ENCODE peak calls at places on chromosomes 11 and 22, in seven cellular contexts. X, H, Z, Q, D, P and M are unnamed samples.

GRCh38 chr22:37626144-37626543 is 13.3 kb upstream of the SH3BP1 start:
- DNase-seq in X (peak; percentile 43), H (no peak), Z (peak; percentile 57), Q (peak; percentile 64), D (peak; percentile 92), P (peak; percentile 85), M (no peak)

GRCh38 chr11:69320756-69321741 is 27.1 kb downstream of the MYEOV start:
- DNase-seq in X (peak; percentile 52), H (no peak), Z (peak; percentile 11), Q (no peak), D (no peak), P (peak; percentile 30), M (no peak)

GRCh38 chr22:48743601-48744282 is 1083.9 kb downstream of the BRD1 start:
- DNase-seq in X (no peak), H (no peak), Z (no peak), Q (no peak), D (peak; percentile 10), P (no peak), M (no peak)

GRCh38 chr11:116037851-116038250 is 533.6 kb upstream of the CADM1 start:
- DNase-seq in X (no peak), H (no peak), Z (no peak), Q (no peak), D (no peak), P (no peak), M (no peak)

GRCh38 chr11:20672575-20672974 is 3.2 kb downstream of the NELL1 start:
- DNase-seq in X (no peak), H (no peak), Z (no peak), Q (no peak), D (no peak), P (peak; percentile 4), M (no peak)

GRCh38 chr11:72078477-72078876 is 1.9 kb downstream of the NUMA1 start:
- DNase-seq in X (peak; percentile 26), H (no peak), Z (peak; percentile 26), Q (no peak), D (no peak), P (peak; percentile 37), M (no peak)

GRCh38 chr11:28976801-28977145 is 868.6 kb downstream of the METTL15 start:
- DNase-seq in X (no peak), H (no peak), Z (peak; percentile 38), Q (no peak), D (no peak), P (peak; percentile 7), M (no peak)

GRCh38 chr22:50015451-50016307 is 3.1 kb upstream of the IL17REL start:
- DNase-seq in X (no peak), H (no peak), Z (no peak), Q (no peak), D (peak; percentile 41), P (no peak), M (no peak)

GRCh38 chr11:128380280-128380604 is 207.1 kb downstream of the ETS1 start:
- DNase-seq in X (no peak), H (no peak), Z (no peak), Q (no peak), D (no peak), P (no peak), M (no peak)

GRCh38 chr22:17954200-17954859 is 70.0 kb downstream of the MICAL3 start:
- DNase-seq in X (no peak), H (no peak), Z (no peak), Q (no peak), D (peak; percentile 3), P (no peak), M (no peak)

GRCh38 chr22:33271390-33272161 is 213.4 kb upstream of the SYN3 start:
- DNase-seq in X (peak; percentile 13), H (no peak), Z (peak; percentile 80), Q (peak; percentile 63), D (peak; percentile 90), P (peak; percentile 78), M (peak; percentile 1)

GRCh38 chr11:19846654-19847330 is 134.2 kb downstream of the NAV2 start:
- DNase-seq in X (peak; percentile 30), H (no peak), Z (peak; percentile 64), Q (peak; percentile 66), D (peak; percentile 74), P (no peak), M (peak; percentile 86)

GRCh38 chr11:32939046-32939445 is 46.4 kb downstream of the QSER1 start:
- DNase-seq in X (no peak), H (no peak), Z (no peak), Q (no peak), D (no peak), P (peak; percentile 10), M (no peak)

GRCh38 chr11:4865855-4866254 is 15.8 kb upstream of the OR51T1 start:
- DNase-seq in X (no peak), H (no peak), Z (no peak), Q (no peak), D (no peak), P (no peak), M (no peak)

GRCh38 chr11:28517621-28518020 is 409.4 kb downstream of the METTL15 start:
- DNase-seq in X (no peak), H (no peak), Z (no peak), Q (no peak), D (no peak), P (no peak), M (no peak)

GRCh38 chr11:67056640-67057409 is at the start of gene RHOD:
- DNase-seq in X (no peak), H (no peak), Z (peak; percentile 29), Q (peak; percentile 65), D (peak; percentile 80), P (no peak), M (no peak)

GRCh38 chr11:103222801-103223200 is 113.6 kb downstream of the DYNC2H1 start:
- DNase-seq in X (peak; percentile 20), H (no peak), Z (no peak), Q (no peak), D (no peak), P (peak; percentile 61), M (no peak)

GRCh38 chr22:49554741-49555140 is 272.9 kb downstream of the BRD1 start:
- DNase-seq in X (no peak), H (no peak), Z (no peak), Q (no peak), D (peak; percentile 16), P (no peak), M (no peak)

GRCh38 chr11:35394941-35395340 is 24.4 kb downstream of the SLC1A2 start:
- DNase-seq in X (no peak), H (no peak), Z (no peak), Q (no peak), D (no peak), P (no peak), M (no peak)

GRCh38 chr22:30234786-30235470 is 11.6 kb downstream of the LIF start:
- DNase-seq in X (peak; percentile 82), H (no peak), Z (peak; percentile 83), Q (no peak), D (no peak), P (peak; percentile 46), M (no peak)

GRCh38 chr11:105899776-105900175 is 122.3 kb downstream of the MSANTD4 start:
- DNase-seq in X (no peak), H (no peak), Z (no peak), Q (no peak), D (no peak), P (no peak), M (no peak)

GRCh38 chr11:66856496-66857233 is at the start of gene LRFN4:
- DNase-seq in X (no peak), H (no peak), Z (no peak), Q (peak; percentile 52), D (peak; percentile 84), P (no peak), M (no peak)

GRCh38 chr11:10770626-10771254 is 19.7 kb downstream of the CTR9 start:
- DNase-seq in X (peak; percentile 55), H (no peak), Z (peak; percentile 46), Q (peak; percentile 46), D (peak; percentile 76), P (peak; percentile 59), M (peak; percentile 50)

DNA sequence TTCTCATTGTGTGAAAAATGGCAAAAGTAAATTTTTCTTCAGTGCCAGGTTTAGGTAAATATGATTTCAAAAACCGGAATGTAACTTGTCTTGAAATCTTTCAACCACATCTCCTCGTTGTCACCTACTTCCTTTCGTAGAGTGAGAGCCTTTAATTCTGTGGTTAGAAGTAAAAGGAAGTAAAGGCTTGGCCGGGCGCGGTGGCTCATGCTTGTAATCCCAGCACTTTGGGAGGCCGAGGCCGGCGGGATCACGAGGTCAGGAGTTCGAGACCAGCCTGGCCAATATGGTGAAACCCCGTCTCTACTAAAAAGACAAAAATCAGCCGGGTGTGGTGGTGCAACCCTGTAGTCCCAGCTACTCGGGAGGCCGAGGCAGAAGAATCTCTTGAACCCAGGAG is 29.8 kb downstream of the SGSM3 start:
- DNase-seq in X (no peak), H (no peak), Z (no peak), Q (no peak), D (no peak), P (no peak), M (no peak)
- H3K4me3 ChIP-seq in X (no peak overlapping the region), H (no peak overlapping the region), Z (no peak overlapping the region), Q (no peak overlapping the region), D (no peak overlapping the region), P (no peak overlapping the region), M (no peak overlapping the region)

DNA sequence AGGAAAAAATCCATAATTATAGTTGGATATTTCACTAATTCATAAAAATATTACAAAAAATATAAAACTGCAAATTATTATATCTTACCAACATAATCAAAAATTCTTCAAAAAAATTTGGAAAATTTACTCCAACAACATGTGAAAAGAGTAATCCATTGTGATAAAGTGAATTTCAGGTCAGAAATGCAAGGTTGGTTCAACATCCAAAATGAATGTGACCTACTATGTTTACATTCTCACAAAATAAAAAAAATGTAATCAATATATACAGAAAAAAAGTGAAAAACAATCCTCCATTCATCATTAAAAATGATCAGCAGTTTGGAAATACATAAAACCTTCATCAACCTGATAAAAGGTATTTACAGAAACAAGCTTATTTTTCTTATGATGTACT is 1252.2 kb downstream of the JRKL start:
- DNase-seq in X (no peak), H (no peak), Z (no peak), Q (no peak), D (no peak), P (no peak), M (no peak)
- H3K4me3 ChIP-seq in X (no peak overlapping the region), H (no peak overlapping the region), Z (no peak overlapping the region), Q (no peak overlapping the region), D (no peak overlapping the region), P (no peak overlapping the region), M (no peak overlapping the region)

DNA sequence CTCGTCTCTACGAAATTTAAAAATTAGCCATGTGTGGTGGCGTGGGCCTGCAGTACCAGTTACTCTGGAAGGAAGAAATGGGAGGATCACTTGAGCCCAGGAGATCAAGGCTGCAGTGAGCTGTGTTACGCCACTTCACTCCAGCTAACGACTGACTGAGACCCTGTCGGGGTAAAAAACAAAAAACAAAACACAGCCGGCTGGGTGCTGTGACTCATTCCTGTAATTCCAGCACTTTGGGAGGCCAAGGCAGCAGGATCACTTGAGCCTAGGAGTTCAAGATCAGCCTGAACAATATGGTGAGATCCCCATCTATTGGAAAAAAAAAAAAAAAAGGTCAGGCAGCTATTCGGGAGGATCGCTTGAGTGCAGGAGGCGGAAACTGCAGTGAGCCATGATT is 2.4 kb downstream of the PAFAH1B2 start:
- DNase-seq in X (peak; percentile 53), H (no peak), Z (peak; percentile 21), Q (no peak), D (no peak), P (peak; percentile 20), M (peak; percentile 48)
- H3K4me3 ChIP-seq in X (no peak overlapping the region), H (no peak overlapping the region), Z (peak overlapping the region; percentile 22), Q (peak overlapping the region; percentile 71), D (no peak overlapping the region), P (peak overlapping the region; percentile 4), M (peak overlapping the region; percentile 9)

DNA sequence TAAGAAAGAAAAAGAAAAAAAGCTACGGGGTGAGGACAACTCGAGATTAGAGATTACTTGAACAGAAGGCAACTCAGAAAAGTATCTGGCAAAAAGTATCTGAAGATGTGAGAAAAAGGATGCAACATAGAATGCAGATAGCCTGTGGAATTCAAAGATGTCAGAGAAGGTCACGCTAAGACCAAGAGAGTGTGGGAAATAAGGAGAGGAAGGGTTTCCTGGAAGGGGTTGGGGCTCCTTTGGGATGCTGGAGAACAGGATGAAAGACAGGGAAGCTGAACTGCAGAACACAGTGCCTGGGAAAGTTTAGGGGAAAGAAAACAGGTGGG is 1.2 kb downstream of the GUCY1A2 start:
- DNase-seq in X (no peak), H (no peak), Z (no peak), Q (no peak), D (no peak), P (no peak), M (no peak)
- H3K4me3 ChIP-seq in X (no peak overlapping the region), H (peak overlapping the region; percentile 13), Z (peak overlapping the region; percentile 57), Q (peak overlapping the region; percentile 64), D (peak overlapping the region; percentile 48), P (no peak overlapping the region), M (peak overlapping the region; percentile 52)